ENCODE peak calls at places on chromosomes 5 and 9, in seven cellular contexts. O is caudate nucleus, H is aorta, K is RWPE1, G is cardiac muscle cell, T is SJSA1, X is left lung. M is an unnamed sample.

GRCh38 chr9:133979921-133980863 is 11.9 kb downstream of the VAV2 start:
- DNase-seq in O (no peak), H (peak), K (no peak), G (no peak), T (no peak), X (no peak), M (no peak)

GRCh38 chr5:170287532-170287931 is 10.0 kb downstream of the LCP2 start:
- DNase-seq in O (no peak), H (no peak), K (no peak), G (peak), T (no peak), X (no peak), M (peak)

GRCh38 chr9:79592736-79593493 is 21.1 kb downstream of the TLE4 start:
- DNase-seq in O (no peak), H (no peak), K (no peak), G (no peak), T (no peak), X (no peak), M (no peak)

GRCh38 chr9:115671236-115671770 is 482.3 kb upstream of the PAPPA start:
- DNase-seq in O (no peak), H (no peak), K (no peak), G (no peak), T (no peak), X (no peak), M (no peak)

GRCh38 chr9:79408617-79409016 is 163.1 kb upstream of the TLE4 start:
- DNase-seq in O (no peak), H (no peak), K (no peak), G (no peak), T (no peak), X (no peak), M (no peak)

GRCh38 chr9:38641985-38642864 is 21.8 kb upstream of the ANKRD18A start:
- DNase-seq in O (no peak), H (no peak), K (peak), G (peak), T (peak), X (no peak), M (no peak)

GRCh38 chr5:81165493-81166119 is 67.5 kb upstream of the CKMT2 start:
- DNase-seq in O (peak), H (peak), K (peak), G (peak), T (peak), X (peak), M (peak)

GRCh38 chr9:126615251-126615790 is 1.6 kb downstream of the LMX1B start:
- DNase-seq in O (no peak), H (peak), K (no peak), G (peak), T (no peak), X (no peak), M (no peak)

GRCh38 chr5:1097381-1097893 is 14.4 kb downstream of the SLC12A7 start:
- DNase-seq in O (no peak), H (no peak), K (no peak), G (no peak), T (no peak), X (no peak), M (no peak)

GRCh38 chr9:130282000-130282700 is 16.6 kb downstream of the HMCN2 start:
- DNase-seq in O (no peak), H (no peak), K (no peak), G (no peak), T (no peak), X (no peak), M (peak)

GRCh38 chr5:123133438-123134100 is 44.5 kb downstream of the PRDM6 start:
- DNase-seq in O (no peak), H (no peak), K (no peak), G (no peak), T (peak), X (no peak), M (no peak)

GRCh38 chr9:21549251-21549765 is 67.2 kb upstream of the IFNE start:
- DNase-seq in O (no peak), H (no peak), K (peak), G (peak), T (peak), X (no peak), M (no peak)
- H3K27ac ChIP-seq in O (no peak), H (no peak), K (no peak), G (no peak), T (peak), X (no peak), M (no peak)

GRCh38 chr5:100535060-100536005 is at the start of gene FAM174A:
- DNase-seq in O (peak), H (peak), K (peak), G (peak), T (peak), X (peak), M (peak)
- H3K27ac ChIP-seq in O (peak), H (peak), K (peak), G (peak), T (peak), X (peak), M (peak)

GRCh38 chr5:109411627-109412026 is 1.9 kb upstream of the PJA2 start:
- DNase-seq in O (no peak), H (no peak), K (peak), G (peak), T (peak), X (no peak), M (no peak)

GRCh38 chr5:109409061-109409843 is 522 bp downstream of the PJA2 start:
- DNase-seq in O (peak), H (peak), K (peak), G (peak), T (no peak), X (peak), M (peak)

GRCh38 chr5:109410389-109411174 is 808 bp upstream of the PJA2 start:
- DNase-seq in O (peak), H (peak), K (peak), G (peak), T (peak), X (peak), M (peak)

GRCh38 chr5:109411175-109411514 is 1.4 kb upstream of the PJA2 start:
- DNase-seq in O (no peak), H (no peak), K (no peak), G (no peak), T (no peak), X (no peak), M (no peak)

GRCh38 chr5:109409844-109410388 is at the start of gene PJA2:
- DNase-seq in O (peak), H (peak), K (peak), G (peak), T (peak), X (peak), M (peak)
- H3K27ac ChIP-seq in O (peak), H (peak), K (peak), G (peak), T (peak), X (peak), M (peak)

DNA sequence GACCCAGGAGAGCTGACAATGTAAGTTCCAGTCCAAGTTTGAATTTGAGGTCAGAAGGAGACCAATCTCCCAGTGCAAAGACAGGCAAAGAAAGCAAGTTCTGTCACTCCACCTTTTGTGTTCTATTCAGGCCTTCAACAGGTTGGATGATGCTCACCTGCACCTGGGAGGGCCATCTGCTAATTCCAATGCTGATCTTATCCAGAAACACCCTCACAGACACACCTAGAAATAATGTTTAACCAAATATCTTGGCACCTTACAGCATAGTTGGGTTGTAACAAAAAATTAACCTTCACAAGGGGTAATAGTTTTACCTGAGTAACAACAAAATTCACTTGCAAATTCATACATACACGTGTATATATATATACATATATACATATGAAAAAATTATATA is 190.8 kb downstream of the DIRAS2 start:
- DNase-seq in O (no peak), H (no peak), K (no peak), G (no peak), T (no peak), X (no peak), M (no peak)
- H3K27ac ChIP-seq in O (no peak), H (no peak), K (no peak), G (no peak), T (no peak), X (no peak), M (no peak)

DNA sequence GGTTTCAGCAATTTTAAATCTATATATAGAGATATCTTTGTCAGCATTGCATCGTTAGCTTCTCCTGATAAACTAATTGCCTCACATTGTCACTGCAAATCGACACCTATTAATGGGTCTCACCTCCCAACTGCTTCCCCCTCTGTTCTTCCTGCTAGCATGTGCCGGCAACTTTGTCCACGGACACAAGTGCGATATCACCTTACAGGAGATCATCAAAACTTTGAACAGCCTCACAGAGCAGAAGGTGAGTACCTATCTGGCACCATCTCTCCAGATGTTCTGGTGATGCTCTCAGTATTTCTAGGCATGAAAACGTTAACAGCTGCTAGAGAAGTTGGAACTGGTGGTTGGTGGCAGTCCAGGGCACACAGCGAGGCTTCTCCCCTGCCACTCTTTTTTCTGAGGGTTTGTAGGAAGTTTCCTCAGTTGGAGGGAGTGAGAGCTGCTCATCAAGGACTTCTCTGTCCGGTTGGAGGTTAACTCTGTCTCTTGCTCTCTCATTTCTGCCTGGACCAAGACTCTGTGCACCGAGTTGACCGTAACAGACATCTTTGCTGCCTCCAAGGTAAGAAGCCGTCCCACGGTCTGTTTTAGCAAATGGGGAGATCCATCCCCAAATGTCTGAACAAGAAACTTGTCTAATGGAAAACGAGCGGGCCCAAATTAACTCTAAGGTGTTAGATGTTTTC is at the start of gene IL4:
- DNase-seq in O (no peak), H (no peak), K (no peak), G (no peak), T (no peak), X (no peak), M (no peak)
- H3K27ac ChIP-seq in O (no peak), H (peak), K (peak), G (no peak), T (peak), X (peak), M (peak)

M was measured in uterus.